ENCODE peak calls at places on chromosomes 13 and 19, in nine cellular contexts. F is activated T-cell treated with anti-CD3 and anti-CD28 coated beads, Interleukin-2, amount 50 U/mL, for 24 hours; J is K562; H is GM10248; V is NCI-H82; Q is NCI-H187; O is T-helper 1 cell; W is stimulated activated CD8-positive, alpha-beta memory T cell treated with anti-CD3 and anti-CD28 coated beads, Interleukin-4, amount 100 ng/mL, for 24 hours; R is H54. X is an unnamed sample.

GRCh38 chr19:45467456-45468158 is at the start of gene FOSB:
- DNase-seq in F (peak), J (peak), H (peak), V (peak), Q (peak), O (peak), W (peak), R (no peak), X (peak)

GRCh38 chr13:23707674-23708073 is 137.5 kb downstream of the TNFRSF19 start:
- DNase-seq in F (no peak), J (no peak), H (no peak), V (peak), Q (no peak), O (no peak), W (no peak), R (no peak), X (no peak)

GRCh38 chr13:106573279-106573831 is 5.4 kb upstream of the ARGLU1 start:
- DNase-seq in F (no peak), J (no peak), H (no peak), V (no peak), Q (no peak), O (no peak), W (no peak), R (no peak), X (no peak)

GRCh38 chr13:27970382-27971235 is 1.5 kb upstream of the CDX2 start:
- DNase-seq in F (no peak), J (no peak), H (no peak), V (no peak), Q (no peak), O (no peak), W (no peak), R (no peak), X (no peak)

GRCh38 chr19:53308339-53308811 is 25.2 kb upstream of the ZNF845 start:
- DNase-seq in F (peak), J (peak), H (no peak), V (peak), Q (no peak), O (no peak), W (no peak), R (no peak), X (no peak)

GRCh38 chr13:111037838-111038397 is 77.2 kb upstream of the ARHGEF7 start:
- DNase-seq in F (no peak), J (no peak), H (no peak), V (no peak), Q (no peak), O (no peak), W (no peak), R (no peak), X (no peak)

GRCh38 chr19:3618811-3619630 is 7.6 kb downstream of the CACTIN start:
- DNase-seq in F (no peak), J (no peak), H (no peak), V (no peak), Q (no peak), O (no peak), W (no peak), R (no peak), X (no peak)

GRCh38 chr19:8526345-8527062 is 12.5 kb upstream of the ZNF414 start:
- DNase-seq in F (no peak), J (peak), H (peak), V (peak), Q (peak), O (no peak), W (no peak), R (peak), X (no peak)

GRCh38 chr19:17001603-17002183 is 24.9 kb downstream of the CPAMD8 start:
- DNase-seq in F (peak), J (peak), H (no peak), V (no peak), Q (no peak), O (peak), W (peak), R (no peak), X (peak)

GRCh38 chr19:58182989-58183821 is at the start of gene ZNF274:
- DNase-seq in F (peak), J (peak), H (peak), V (peak), Q (peak), O (peak), W (peak), R (peak), X (peak)

GRCh38 chr13:31495336-31495735 is 244.0 kb upstream of the RXFP2 start:
- DNase-seq in F (no peak), J (no peak), H (no peak), V (no peak), Q (no peak), O (no peak), W (no peak), R (no peak), X (no peak)

GRCh38 chr19:8615813-8616596 is 5.5 kb upstream of the ADAMTS10 start:
- DNase-seq in F (peak), J (peak), H (peak), V (peak), Q (no peak), O (no peak), W (peak), R (no peak), X (no peak)

GRCh38 chr13:68099616-68100015 is 869.5 kb upstream of the PCDH9 start:
- DNase-seq in F (no peak), J (no peak), H (no peak), V (no peak), Q (no peak), O (no peak), W (no peak), R (peak), X (no peak)

GRCh38 chr19:485122-485521 is 11.2 kb upstream of the MADCAM1 start:
- DNase-seq in F (no peak), J (no peak), H (no peak), V (no peak), Q (no peak), O (no peak), W (no peak), R (no peak), X (no peak)

GRCh38 chr13:52695856-52696255 is 43.2 kb downstream of the SUGT1 start:
- DNase-seq in F (no peak), J (no peak), H (peak), V (no peak), Q (no peak), O (no peak), W (no peak), R (no peak), X (no peak)

GRCh38 chr19:41850381-41850780 is 5.5 kb downstream of the DMRTC2 start:
- DNase-seq in F (no peak), J (no peak), H (no peak), V (no peak), Q (no peak), O (no peak), W (no peak), R (no peak), X (no peak)

GRCh38 chr13:100876044-100876403 is 201.4 kb upstream of the TMTC4 start:
- DNase-seq in F (no peak), J (no peak), H (no peak), V (no peak), Q (no peak), O (no peak), W (no peak), R (no peak), X (no peak)

GRCh38 chr19:3272532-3272931 is 48.1 kb downstream of the CELF5 start:
- DNase-seq in F (no peak), J (no peak), H (no peak), V (no peak), Q (no peak), O (no peak), W (no peak), R (no peak), X (no peak)

GRCh38 chr13:28601581-28601980 is 57.3 kb upstream of the POMP start:
- DNase-seq in F (no peak), J (no peak), H (no peak), V (no peak), Q (no peak), O (no peak), W (no peak), R (no peak), X (no peak)

GRCh38 chr13:80603351-80603750 is 262.4 kb upstream of the SPRY2 start:
- DNase-seq in F (no peak), J (no peak), H (no peak), V (no peak), Q (no peak), O (no peak), W (no peak), R (no peak), X (no peak)

GRCh38 chr19:6811906-6812305 is 39.4 kb downstream of the VAV1 start:
- DNase-seq in F (no peak), J (peak), H (no peak), V (peak), Q (peak), O (no peak), W (no peak), R (peak), X (no peak)

GRCh38 chr13:42474954-42475353 is 99.0 kb upstream of the TNFSF11 start:
- DNase-seq in F (no peak), J (no peak), H (no peak), V (no peak), Q (no peak), O (no peak), W (no peak), R (no peak), X (no peak)

GRCh38 chr13:40505196-40505595 is 161.2 kb downstream of the FOXO1 start:
- DNase-seq in F (no peak), J (no peak), H (no peak), V (no peak), Q (no peak), O (no peak), W (no peak), R (no peak), X (no peak)

GRCh38 chr19:49340865-49341718 is 5.9 kb downstream of the CD37 start:
- DNase-seq in F (no peak), J (no peak), H (peak), V (peak), Q (no peak), O (no peak), W (no peak), R (no peak), X (no peak)

GRCh38 chr19:10226376-10227214 is 4.5 kb downstream of the S1PR2 start:
- DNase-seq in F (no peak), J (peak), H (no peak), V (no peak), Q (no peak), O (no peak), W (no peak), R (no peak), X (no peak)

GRCh38 chr19:46211201-46211881 is 18.2 kb upstream of the IGFL1 start:
- DNase-seq in F (no peak), J (no peak), H (no peak), V (no peak), Q (no peak), O (no peak), W (no peak), R (no peak), X (no peak)

GRCh38 chr19:2280633-2281264 is 1.2 kb downstream of the PEAK3 start:
- DNase-seq in F (no peak), J (no peak), H (no peak), V (no peak), Q (no peak), O (no peak), W (no peak), R (no peak), X (no peak)

GRCh38 chr13:99813346-99814095 is 158.0 kb downstream of the ZIC5 start:
- DNase-seq in F (no peak), J (no peak), H (no peak), V (no peak), Q (no peak), O (no peak), W (no peak), R (no peak), X (no peak)

GRCh38 chr19:45884682-45885555 is 1.0 kb downstream of the IRF2BP1 start:
- DNase-seq in F (peak), J (peak), H (peak), V (peak), Q (no peak), O (no peak), W (no peak), R (no peak), X (no peak)

GRCh38 chr19:11191273-11191755 is 6.0 kb downstream of the KANK2 start:
- DNase-seq in F (no peak), J (peak), H (no peak), V (peak), Q (no peak), O (no peak), W (no peak), R (peak), X (no peak)

GRCh38 chr19:11324079-11324661 is 15.3 kb downstream of the RAB3D start:
- DNase-seq in F (peak), J (no peak), H (peak), V (no peak), Q (no peak), O (no peak), W (peak), R (no peak), X (peak)

GRCh38 chr19:51258165-51258564 is 7.3 kb downstream of the SIGLECL1 start:
- DNase-seq in F (no peak), J (no peak), H (no peak), V (no peak), Q (no peak), O (no peak), W (no peak), R (no peak), X (no peak)

GRCh38 chr13:25095862-25096453 is at the start of gene PABPC3:
- DNase-seq in F (peak), J (no peak), H (no peak), V (no peak), Q (no peak), O (no peak), W (no peak), R (no peak), X (no peak)

X was measured in CD8-positive, alpha-beta T cell.